ENCODE peak calls at places on chromosomes 11 and 22, in six cellular contexts. J is NB4, P is glutamatergic neuron, M is WTC11, Y is AG10803, G is BJ. B is an unnamed sample.

GRCh38 chr11:45079943-45080719 is 66.3 kb upstream of the PRDM11 start:
- DNase-seq in J (peak), P (no peak), M (no peak), Y (no peak), G (no peak), B (no peak)

GRCh38 chr11:84319853-84320252 is 1033.7 kb upstream of the CCDC90B start:
- DNase-seq in J (no peak), P (no peak), M (no peak), Y (no peak), G (no peak), B (no peak)

GRCh38 chr11:107508201-107508857 is 50.7 kb upstream of the CWF19L2 start:
- DNase-seq in J (no peak), P (no peak), M (no peak), Y (no peak), G (no peak), B (no peak)

GRCh38 chr11:15651782-15652181 is 537.1 kb downstream of the INSC start:
- DNase-seq in J (no peak), P (no peak), M (no peak), Y (no peak), G (no peak), B (no peak)

GRCh38 chr11:46296520-46297448 is 19.3 kb downstream of the CREB3L1 start:
- DNase-seq in J (no peak), P (peak), M (peak), Y (peak), G (no peak), B (peak)

GRCh38 chr11:100929377-100929776 is 200.2 kb downstream of the PGR start:
- DNase-seq in J (no peak), P (no peak), M (no peak), Y (peak), G (no peak), B (peak)

GRCh38 chr11:61756452-61757212 is 4.2 kb downstream of the MYRF start:
- DNase-seq in J (peak), P (no peak), M (no peak), Y (no peak), G (no peak), B (peak)

GRCh38 chr11:100574894-100575769 is 112.0 kb upstream of the ARHGAP42 start:
- DNase-seq in J (peak), P (no peak), M (no peak), Y (peak), G (no peak), B (no peak)

GRCh38 chr11:8720376-8720775 is 37.8 kb downstream of the RPL27A start:
- DNase-seq in J (no peak), P (no peak), M (no peak), Y (no peak), G (no peak), B (no peak)

GRCh38 chr11:112723676-112724075 is 237.5 kb upstream of the NCAM1 start:
- DNase-seq in J (no peak), P (no peak), M (no peak), Y (no peak), G (no peak), B (no peak)

GRCh38 chr11:62588966-62589637 is 2.2 kb downstream of the TUT1 start:
- DNase-seq in J (peak), P (no peak), M (no peak), Y (no peak), G (no peak), B (peak)

GRCh38 chr22:25485626-25486545 is 78.6 kb upstream of the GRK3 start:
- DNase-seq in J (peak), P (no peak), M (no peak), Y (no peak), G (no peak), B (no peak)

GRCh38 chr11:72826942-72827480 is 12.8 kb downstream of the ATG16L2 start:
- DNase-seq in J (no peak), P (no peak), M (no peak), Y (no peak), G (no peak), B (no peak)

DNA sequence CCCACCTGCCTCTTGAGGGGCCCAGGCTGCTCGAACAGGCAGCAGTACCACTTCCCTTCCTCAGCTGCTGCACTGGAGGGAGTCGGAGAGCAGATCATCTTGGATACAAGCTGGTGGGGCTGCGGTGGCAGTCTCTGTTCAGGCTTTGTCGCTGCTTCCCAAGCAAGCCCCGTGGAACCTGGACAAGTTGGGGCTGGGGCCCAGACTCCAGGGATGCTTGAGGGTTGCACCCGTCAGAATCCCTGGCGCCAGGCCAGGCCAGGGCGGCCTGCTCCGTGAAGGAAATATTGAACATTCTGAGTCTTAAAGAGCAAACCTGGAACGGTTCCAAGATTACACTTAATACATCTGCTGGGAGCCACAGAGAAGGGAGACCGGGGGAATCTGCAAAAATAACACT is 310.1 kb upstream of the SORL1-AS1 start:
- DNase-seq in J (no peak), P (peak), M (peak), Y (peak), G (no peak), B (peak)
- TF ChIP-seq CTCF in J (no peak), P (no peak), M (no peak), Y (peak), G (peak), B (peak)

GRCh38 chr22:42296883-42297282 is 26.4 kb upstream of the TCF20 start:
- DNase-seq in J (no peak), P (no peak), M (no peak), Y (no peak), G (no peak), B (no peak)
- TF ChIP-seq CTCF in J (no peak), P (no peak), M (no peak), Y (no peak), G (no peak), B (no peak)

GRCh38 chr22:26590525-26590858 is 560 bp upstream of the TPST2 start:
- DNase-seq in J (no peak), P (no peak), M (no peak), Y (peak), G (no peak), B (no peak)
- TF ChIP-seq CTCF in J (no peak), P (no peak), M (no peak), Y (no peak), G (no peak), B (no peak)

DNA sequence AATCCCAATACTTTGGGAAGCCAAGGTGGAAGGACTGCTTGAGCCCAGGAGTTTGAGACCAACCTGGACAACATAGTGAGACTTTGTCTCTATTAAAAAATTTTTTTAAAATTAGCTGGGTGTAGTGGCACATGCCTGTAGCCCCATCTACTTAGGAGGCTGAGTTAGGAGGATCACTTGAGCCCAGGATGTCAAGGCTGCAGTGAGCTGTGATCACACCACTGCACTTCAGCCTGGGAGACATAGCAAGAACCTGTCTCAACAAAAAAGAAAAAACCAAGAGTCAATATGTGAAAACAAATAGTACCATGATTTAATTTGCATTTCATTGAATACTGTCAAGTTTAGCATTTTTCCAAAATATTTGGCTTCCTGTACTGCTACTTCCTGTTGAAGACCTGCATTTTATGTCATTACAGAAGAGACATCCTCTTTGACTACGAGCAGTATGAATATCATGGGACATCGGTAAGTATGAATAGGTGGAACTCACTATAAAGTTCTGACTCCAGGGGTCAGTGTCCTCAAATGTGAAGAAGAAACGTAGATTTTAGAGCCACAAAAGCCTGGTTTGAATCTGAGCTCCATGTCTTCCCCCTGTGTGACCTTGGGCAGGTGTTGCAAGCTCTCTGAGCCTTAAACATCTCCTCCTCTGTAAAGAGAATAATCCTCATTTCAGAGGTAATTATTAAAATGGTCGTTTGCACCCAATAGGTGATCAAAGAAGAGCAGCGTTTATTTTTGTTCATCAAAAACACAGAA is 16.0 kb downstream of the CDC45 start:
- DNase-seq in J (peak), P (no peak), M (no peak), Y (peak), G (no peak), B (peak)
- TF ChIP-seq CTCF in J (no peak), P (no peak), M (no peak), Y (peak), G (peak), B (peak)

B was measured in brain microvascular endothelial cell.